ENCODE peak calls at places on chromosomes 11 and 22, in nine cellular contexts. One of them, this sample, is unnamed.

GRCh38 chr11:88102595-88102929 is 72.7 kb downstream of the RAB38 start:
- DNase-seq in pancreas: no peak
- DNase-seq in substantia nigra: no peak
- DNase-seq in foreskin keratinocyte: peak; percentile 87
- DNase-seq in right cardiac atrium: no peak
- DNase-seq in mesendoderm: no peak
- DNase-seq in HepG2: no peak
- DNase-seq in spleen: no peak
- DNase-seq in HL-60: no peak
- DNase-seq in this sample: no peak

GRCh38 chr11:37817727-37818270 is 1219.8 kb upstream of the RAG2 start:
- DNase-seq in pancreas: no peak
- DNase-seq in substantia nigra: no peak
- DNase-seq in foreskin keratinocyte: peak; percentile 6
- DNase-seq in right cardiac atrium: no peak
- DNase-seq in mesendoderm: no peak
- DNase-seq in HepG2: no peak
- DNase-seq in spleen: no peak
- DNase-seq in HL-60: no peak
- DNase-seq in this sample: no peak

GRCh38 chr11:68528630-68529029 is 68.1 kb downstream of the PPP6R3 start:
- DNase-seq in pancreas: no peak
- DNase-seq in substantia nigra: no peak
- DNase-seq in foreskin keratinocyte: no peak
- DNase-seq in right cardiac atrium: no peak
- DNase-seq in mesendoderm: no peak
- DNase-seq in HepG2: no peak
- DNase-seq in spleen: no peak
- DNase-seq in HL-60: no peak
- DNase-seq in this sample: no peak

GRCh38 chr11:1401656-1402221 is 12.0 kb downstream of the BRSK2 start:
- DNase-seq in pancreas: peak; percentile 74
- DNase-seq in substantia nigra: peak; percentile 77
- DNase-seq in foreskin keratinocyte: no peak
- DNase-seq in right cardiac atrium: peak; percentile 89
- DNase-seq in mesendoderm: peak; percentile 77
- DNase-seq in HepG2: peak; percentile 30
- DNase-seq in spleen: no peak
- DNase-seq in HL-60: peak; percentile 33
- DNase-seq in this sample: peak; percentile 39

GRCh38 chr11:11660351-11660750 is 38.5 kb upstream of the GALNT18 start:
- DNase-seq in pancreas: no peak
- DNase-seq in substantia nigra: peak; percentile 17
- DNase-seq in foreskin keratinocyte: no peak
- DNase-seq in right cardiac atrium: no peak
- DNase-seq in mesendoderm: no peak
- DNase-seq in HepG2: no peak
- DNase-seq in spleen: no peak
- DNase-seq in HL-60: no peak
- DNase-seq in this sample: no peak

GRCh38 chr11:8100151-8100550 is 19.1 kb downstream of the TUB start:
- DNase-seq in pancreas: no peak
- DNase-seq in substantia nigra: no peak
- DNase-seq in foreskin keratinocyte: no peak
- DNase-seq in right cardiac atrium: no peak
- DNase-seq in mesendoderm: no peak
- DNase-seq in HepG2: no peak
- DNase-seq in spleen: no peak
- DNase-seq in HL-60: no peak
- DNase-seq in this sample: no peak

GRCh38 chr22:17120281-17120680 is 879 bp downstream of the TMEM121B start:
- DNase-seq in pancreas: peak; percentile 64
- DNase-seq in substantia nigra: no peak
- DNase-seq in foreskin keratinocyte: no peak
- DNase-seq in right cardiac atrium: peak; percentile 79
- DNase-seq in mesendoderm: peak; percentile 90
- DNase-seq in HepG2: no peak
- DNase-seq in spleen: peak; percentile 89
- DNase-seq in HL-60: no peak
- DNase-seq in this sample: no peak

GRCh38 chr11:38547464-38547863 is 1949.4 kb upstream of the RAG2 start:
- DNase-seq in pancreas: no peak
- DNase-seq in substantia nigra: no peak
- DNase-seq in foreskin keratinocyte: peak; percentile 63
- DNase-seq in right cardiac atrium: no peak
- DNase-seq in mesendoderm: no peak
- DNase-seq in HepG2: no peak
- DNase-seq in spleen: no peak
- DNase-seq in HL-60: no peak
- DNase-seq in this sample: no peak

GRCh38 chr11:34680918-34681554 is 60.1 kb downstream of the EHF start:
- DNase-seq in pancreas: no peak
- DNase-seq in substantia nigra: no peak
- DNase-seq in foreskin keratinocyte: peak; percentile 72
- DNase-seq in right cardiac atrium: no peak
- DNase-seq in mesendoderm: peak; percentile 61
- DNase-seq in HepG2: peak; percentile 53
- DNase-seq in spleen: no peak
- DNase-seq in HL-60: no peak
- DNase-seq in this sample: no peak

DNA sequence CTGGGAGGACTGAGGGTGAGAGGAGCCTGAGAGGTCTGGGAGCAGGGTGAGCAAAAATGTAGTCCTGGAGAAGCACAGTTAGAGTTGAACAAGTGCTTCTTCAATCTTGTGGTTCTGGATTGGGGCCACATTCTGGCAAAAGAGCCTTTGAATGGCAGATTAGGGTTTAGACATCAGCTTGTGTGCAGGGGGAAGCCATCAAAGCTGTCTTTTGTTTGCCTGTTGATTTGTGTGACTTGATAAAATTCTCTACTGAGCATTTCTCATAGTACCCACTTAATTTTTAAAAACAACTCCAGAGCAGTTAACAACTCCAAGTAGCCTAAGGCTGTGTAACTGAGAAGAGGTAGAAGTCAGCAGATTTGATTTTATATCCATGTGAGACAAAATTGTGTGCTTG is 166.2 kb downstream of the FAT3 start:
- DNase-seq in pancreas: no peak
- DNase-seq in substantia nigra: no peak
- DNase-seq in foreskin keratinocyte: no peak
- DNase-seq in right cardiac atrium: no peak
- DNase-seq in mesendoderm: no peak
- DNase-seq in HepG2: no peak
- DNase-seq in spleen: no peak
- DNase-seq in HL-60: no peak
- DNase-seq in this sample: no peak
- H3K27ac ChIP-seq in pancreas: no peak overlapping the region
- H3K27ac ChIP-seq in substantia nigra: no peak overlapping the region
- H3K27ac ChIP-seq in foreskin keratinocyte: no peak overlapping the region
- H3K27ac ChIP-seq in right cardiac atrium: no peak overlapping the region
- H3K27ac ChIP-seq in mesendoderm: no peak overlapping the region
- H3K27ac ChIP-seq in HepG2: no peak overlapping the region
- H3K27ac ChIP-seq in spleen: no peak overlapping the region
- H3K27ac ChIP-seq in HL-60: no peak overlapping the region
- H3K27ac ChIP-seq in this sample: no peak overlapping the region

GRCh38 chr11:95325777-95326258 is 94.8 kb upstream of the SESN3 start:
- DNase-seq in pancreas: no peak
- DNase-seq in substantia nigra: no peak
- DNase-seq in foreskin keratinocyte: no peak
- DNase-seq in right cardiac atrium: no peak
- DNase-seq in mesendoderm: no peak
- DNase-seq in HepG2: no peak
- DNase-seq in spleen: no peak
- DNase-seq in HL-60: no peak
- DNase-seq in this sample: no peak

GRCh38 chr11:95324826-95325225 is 93.8 kb upstream of the SESN3 start:
- DNase-seq in pancreas: no peak
- DNase-seq in substantia nigra: no peak
- DNase-seq in foreskin keratinocyte: no peak
- DNase-seq in right cardiac atrium: no peak
- DNase-seq in mesendoderm: no peak
- DNase-seq in HepG2: no peak
- DNase-seq in spleen: no peak
- DNase-seq in HL-60: no peak
- DNase-seq in this sample: no peak

GRCh38 chr11:95327273-95327948 is 96.4 kb upstream of the SESN3 start:
- DNase-seq in pancreas: no peak
- DNase-seq in substantia nigra: no peak
- DNase-seq in foreskin keratinocyte: no peak
- DNase-seq in right cardiac atrium: no peak
- DNase-seq in mesendoderm: peak; percentile 7
- DNase-seq in HepG2: no peak
- DNase-seq in spleen: no peak
- DNase-seq in HL-60: no peak
- DNase-seq in this sample: no peak

GRCh38 chr11:95318459-95318858 is 87.5 kb upstream of the SESN3 start:
- DNase-seq in pancreas: no peak
- DNase-seq in substantia nigra: no peak
- DNase-seq in foreskin keratinocyte: no peak
- DNase-seq in right cardiac atrium: no peak
- DNase-seq in mesendoderm: no peak
- DNase-seq in HepG2: no peak
- DNase-seq in spleen: no peak
- DNase-seq in HL-60: no peak
- DNase-seq in this sample: no peak

GRCh38 chr11:95322546-95322945 is 91.5 kb upstream of the SESN3 start:
- DNase-seq in pancreas: no peak
- DNase-seq in substantia nigra: no peak
- DNase-seq in foreskin keratinocyte: peak; percentile 75
- DNase-seq in right cardiac atrium: no peak
- DNase-seq in mesendoderm: no peak
- DNase-seq in HepG2: no peak
- DNase-seq in spleen: no peak
- DNase-seq in HL-60: no peak
- DNase-seq in this sample: no peak
- H3K27ac ChIP-seq in pancreas: no peak overlapping the region
- H3K27ac ChIP-seq in substantia nigra: no peak overlapping the region
- H3K27ac ChIP-seq in foreskin keratinocyte: no peak overlapping the region
- H3K27ac ChIP-seq in right cardiac atrium: no peak overlapping the region
- H3K27ac ChIP-seq in mesendoderm: no peak overlapping the region
- H3K27ac ChIP-seq in HepG2: no peak overlapping the region
- H3K27ac ChIP-seq in spleen: no peak overlapping the region
- H3K27ac ChIP-seq in HL-60: no peak overlapping the region
- H3K27ac ChIP-seq in this sample: no peak overlapping the region

GRCh38 chr11:63871962-63872832 is 33.3 kb downstream of the MARK2 start:
- DNase-seq in pancreas: peak; percentile 89
- DNase-seq in substantia nigra: peak; percentile 81
- DNase-seq in foreskin keratinocyte: peak; percentile 84
- DNase-seq in right cardiac atrium: peak; percentile 87
- DNase-seq in mesendoderm: peak; percentile 94
- DNase-seq in HepG2: peak; percentile 96
- DNase-seq in spleen: peak; percentile 89
- DNase-seq in HL-60: peak; percentile 98
- DNase-seq in this sample: peak; percentile 93

GRCh38 chr11:63869686-63870085 is 30.8 kb downstream of the MARK2 start:
- DNase-seq in pancreas: no peak
- DNase-seq in substantia nigra: no peak
- DNase-seq in foreskin keratinocyte: no peak
- DNase-seq in right cardiac atrium: no peak
- DNase-seq in mesendoderm: no peak
- DNase-seq in HepG2: no peak
- DNase-seq in spleen: peak; percentile 81
- DNase-seq in HL-60: no peak
- DNase-seq in this sample: no peak

GRCh38 chr11:63868399-63869064 is 29.6 kb downstream of the MARK2 start:
- DNase-seq in pancreas: no peak
- DNase-seq in substantia nigra: no peak
- DNase-seq in foreskin keratinocyte: no peak
- DNase-seq in right cardiac atrium: peak; percentile 67
- DNase-seq in mesendoderm: peak; percentile 55
- DNase-seq in HepG2: no peak
- DNase-seq in spleen: no peak
- DNase-seq in HL-60: no peak
- DNase-seq in this sample: peak; percentile 41

GRCh38 chr11:63869171-63869591 is 30.3 kb downstream of the MARK2 start:
- DNase-seq in pancreas: no peak
- DNase-seq in substantia nigra: no peak
- DNase-seq in foreskin keratinocyte: peak; percentile 68
- DNase-seq in right cardiac atrium: no peak
- DNase-seq in mesendoderm: no peak
- DNase-seq in HepG2: no peak
- DNase-seq in spleen: no peak
- DNase-seq in HL-60: no peak
- DNase-seq in this sample: no peak

DNA sequence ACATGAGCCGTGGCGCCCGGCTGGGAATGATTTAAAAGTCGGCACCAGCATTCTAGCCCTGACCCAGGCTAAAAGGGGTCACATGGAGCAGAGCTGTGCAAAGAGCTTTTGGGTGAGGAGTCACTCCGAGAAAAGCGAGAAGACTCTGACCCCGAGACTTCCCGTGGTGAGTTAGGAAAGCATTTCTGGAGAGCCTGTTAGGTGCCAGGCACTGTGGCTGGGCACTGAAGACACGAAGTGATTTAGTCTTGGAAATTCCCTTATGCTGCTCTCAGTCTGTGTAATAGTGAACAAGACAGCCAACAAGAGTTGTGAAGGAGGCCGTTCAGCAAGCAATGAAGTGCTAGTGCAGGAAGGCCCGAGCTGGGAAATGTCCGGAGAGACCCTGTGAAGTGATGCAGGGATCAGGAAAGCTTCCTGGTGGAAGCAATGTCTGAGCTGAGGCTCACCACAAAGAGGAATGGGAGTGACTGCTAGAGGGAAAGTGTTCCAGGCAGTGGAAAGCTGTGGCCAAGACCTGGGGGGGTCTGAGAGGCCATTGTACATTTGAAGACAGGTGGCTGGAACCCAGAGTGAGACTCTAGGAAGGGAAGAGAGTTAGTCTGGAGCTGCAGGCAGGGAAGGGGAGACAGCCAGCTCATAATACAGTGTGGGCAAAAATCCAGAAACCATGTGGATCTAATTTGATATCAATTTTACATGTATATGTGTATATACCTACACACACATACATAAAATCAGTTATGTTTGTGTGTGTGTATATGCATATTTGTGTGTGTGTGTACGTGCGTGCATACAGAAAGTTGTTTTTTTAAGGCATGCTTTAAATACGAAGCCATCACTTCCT is 31.7 kb downstream of the MARK2 start:
- DNase-seq in pancreas: no peak
- DNase-seq in substantia nigra: no peak
- DNase-seq in foreskin keratinocyte: no peak
- DNase-seq in right cardiac atrium: no peak
- DNase-seq in mesendoderm: no peak
- DNase-seq in HepG2: no peak
- DNase-seq in spleen: no peak
- DNase-seq in HL-60: no peak
- DNase-seq in this sample: no peak
- H3K27ac ChIP-seq in pancreas: peak overlapping the region; percentile 15
- H3K27ac ChIP-seq in substantia nigra: peak overlapping the region; percentile 17
- H3K27ac ChIP-seq in foreskin keratinocyte: no peak overlapping the region
- H3K27ac ChIP-seq in right cardiac atrium: peak overlapping the region; percentile 33
- H3K27ac ChIP-seq in mesendoderm: no peak overlapping the region
- H3K27ac ChIP-seq in HepG2: peak overlapping the region; percentile 22
- H3K27ac ChIP-seq in spleen: peak overlapping the region; percentile 47
- H3K27ac ChIP-seq in HL-60: no peak overlapping the region
- H3K27ac ChIP-seq in this sample: peak overlapping the region; percentile 10

DNA sequence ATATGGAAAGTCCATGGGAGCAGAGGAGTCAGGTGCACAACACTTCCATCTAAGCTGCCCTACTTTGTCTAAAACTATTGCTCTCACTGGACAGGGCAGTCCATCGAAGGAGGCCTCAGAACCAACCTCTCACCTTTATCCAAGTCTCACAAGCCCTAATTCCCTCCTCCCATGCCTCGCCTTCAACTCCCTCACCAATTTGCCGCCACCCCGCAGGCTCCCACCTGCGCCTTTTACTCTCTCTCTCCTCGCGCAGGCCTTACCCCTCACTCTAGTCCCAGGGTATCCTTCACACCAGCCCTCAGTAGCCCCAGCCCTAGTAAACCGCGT is 487 bp downstream of the FHIP1B start:
- DNase-seq in pancreas: no peak
- DNase-seq in substantia nigra: no peak
- DNase-seq in foreskin keratinocyte: no peak
- DNase-seq in right cardiac atrium: peak; percentile 57
- DNase-seq in mesendoderm: no peak
- DNase-seq in HepG2: no peak
- DNase-seq in spleen: no peak
- DNase-seq in HL-60: no peak
- DNase-seq in this sample: no peak
- H3K27ac ChIP-seq in pancreas: peak overlapping the region; percentile 45
- H3K27ac ChIP-seq in substantia nigra: peak overlapping the region; percentile 60
- H3K27ac ChIP-seq in foreskin keratinocyte: peak overlapping the region; percentile 51
- H3K27ac ChIP-seq in right cardiac atrium: peak overlapping the region; percentile 75
- H3K27ac ChIP-seq in mesendoderm: no peak overlapping the region
- H3K27ac ChIP-seq in HepG2: peak overlapping the region; percentile 51
- H3K27ac ChIP-seq in spleen: peak overlapping the region; percentile 88
- H3K27ac ChIP-seq in HL-60: peak overlapping the region; percentile 70
- H3K27ac ChIP-seq in this sample: peak overlapping the region; percentile 87